ENCODE peak calls at places on chromosomes 1 and 21, in six cellular contexts. A is pancreas, C is IMR-90, V is small intestine, I is left ventricle myocardium inferior, Z is A673. P is an unnamed sample.

GRCh38 chr1:11765661-11766428 is 3.9 kb downstream of the C1orf167 start:
- DNase-seq in V (no peak), Z (no peak), C (no peak), A (no peak), I (no peak), P (no peak)

GRCh38 chr1:155961937-155962336 is 16.4 kb downstream of the ARHGEF2 start:
- DNase-seq in C (peak; percentile 97), V (no peak), I (peak; percentile 65), Z (peak; percentile 70), A (no peak), P (peak; percentile 66)

GRCh38 chr1:193417420-193417819 is 231.0 kb upstream of the B3GALT2 start:
- DNase-seq in I (no peak), A (no peak), V (no peak), C (peak; percentile 27), Z (no peak), P (no peak)

GRCh38 chr1:160853756-160854155 is 8.9 kb downstream of the CD244 start:
- DNase-seq in Z (no peak), I (no peak), A (no peak), C (no peak), V (no peak), P (no peak)

GRCh38 chr21:42190492-42190875 is 28.5 kb upstream of the ABCG1 start:
- DNase-seq in C (no peak), V (no peak), Z (no peak), A (no peak), I (no peak), P (no peak)

GRCh38 chr1:106619080-106619826 is 437.2 kb upstream of the PRMT6 start:
- DNase-seq in V (no peak), A (no peak), C (no peak), Z (no peak), I (no peak), P (no peak)

GRCh38 chr21:29641001-29641634 is 298.7 kb downstream of the GRIK1 start:
- DNase-seq in A (no peak), I (no peak), Z (no peak), V (no peak), C (no peak), P (no peak)

GRCh38 chr1:42146127-42146915 is 6.9 kb upstream of the GUCA2B start:
- DNase-seq in Z (no peak), A (no peak), I (no peak), C (no peak), V (no peak), P (no peak)

GRCh38 chr1:82445827-82446226 is 645.1 kb downstream of the ADGRL2 start:
- DNase-seq in C (no peak), Z (no peak), A (no peak), V (no peak), I (no peak), P (no peak)

GRCh38 chr1:20787100-20787774 is at the start of gene HP1BP3:
- DNase-seq in Z (peak; percentile 85), C (peak; percentile 62), V (peak; percentile 63), A (peak; percentile 79), I (peak; percentile 85), P (peak; percentile 90)

GRCh38 chr1:65417729-65418128 is 2.7 kb upstream of the LEPR start:
- DNase-seq in A (no peak), Z (no peak), C (no peak), V (no peak), I (no peak), P (no peak)

GRCh38 chr1:247111636-247112478 is 7.7 kb upstream of the ZNF669 start:
- DNase-seq in I (peak; percentile 81), V (peak; percentile 20), C (peak; percentile 47), Z (no peak), A (peak; percentile 50), P (no peak)

GRCh38 chr1:27521336-27522147 is 31.6 kb upstream of the WASF2 start:
- DNase-seq in V (no peak), C (no peak), Z (no peak), A (no peak), I (peak; percentile 63), P (no peak)

GRCh38 chr21:31500071-31500470 is 156.0 kb upstream of the TIAM1 start:
- DNase-seq in C (no peak), I (peak; percentile 26), A (no peak), Z (no peak), V (no peak), P (no peak)

GRCh38 chr1:151289991-151290708 is 8.1 kb downstream of the ZNF687 start:
- DNase-seq in C (no peak), A (no peak), V (no peak), I (no peak), Z (no peak), P (no peak)

GRCh38 chr1:151290709-151291303 is 8.7 kb downstream of the ZNF687 start:
- DNase-seq in C (no peak), I (no peak), V (no peak), A (no peak), Z (no peak), P (no peak)

GRCh38 chr1:151287767-151288500 is 5.8 kb downstream of the ZNF687 start:
- DNase-seq in I (no peak), V (no peak), C (no peak), Z (no peak), A (no peak), P (no peak)

GRCh38 chr1:151288502-151288901 is 6.4 kb downstream of the ZNF687 start:
- DNase-seq in V (no peak), C (no peak), A (no peak), I (no peak), Z (no peak), P (no peak)

GRCh38 chr1:151289080-151289935 is 7.2 kb downstream of the ZNF687 start:
- DNase-seq in Z (no peak), I (no peak), C (no peak), V (no peak), A (no peak), P (no peak)
- H3K36me3 ChIP-seq in Z (peaks cover 69% of the 10 kb centered on the region), I (peaks cover 82% of the 10 kb centered on the region), C (peaks cover 82% of the 10 kb centered on the region), V (peaks cover 40% of the 10 kb centered on the region), A (peaks cover 42% of the 10 kb centered on the region), P (peaks cover 24% of the 10 kb centered on the region)

DNA sequence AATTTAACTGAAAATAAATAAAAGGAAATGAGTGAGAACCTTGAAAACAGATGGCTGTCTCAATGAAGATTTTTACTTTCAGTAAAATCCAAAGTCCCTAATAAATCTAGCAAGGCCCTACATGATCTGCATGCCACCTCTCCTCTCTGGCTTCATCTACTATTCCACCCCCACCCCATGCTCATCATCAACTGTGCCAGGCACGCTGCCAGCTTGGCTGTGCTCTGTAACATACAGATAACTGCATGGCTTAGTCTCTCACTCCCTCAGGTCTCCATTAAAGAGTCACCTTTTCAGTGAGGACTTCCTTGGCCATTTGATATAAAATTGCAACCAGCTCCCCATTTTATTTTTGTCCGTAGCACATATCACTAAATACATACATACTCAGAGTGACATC is 26.7 kb downstream of the RGSL1 start:
- DNase-seq in C (no peak), I (peak; percentile 32), V (no peak), Z (no peak), A (no peak), P (no peak)
- H3K27ac ChIP-seq in C (no peak overlapping the region), I (no peak overlapping the region), V (no peak overlapping the region), Z (no peak overlapping the region), A (no peak overlapping the region), P (no peak overlapping the region)

DNA sequence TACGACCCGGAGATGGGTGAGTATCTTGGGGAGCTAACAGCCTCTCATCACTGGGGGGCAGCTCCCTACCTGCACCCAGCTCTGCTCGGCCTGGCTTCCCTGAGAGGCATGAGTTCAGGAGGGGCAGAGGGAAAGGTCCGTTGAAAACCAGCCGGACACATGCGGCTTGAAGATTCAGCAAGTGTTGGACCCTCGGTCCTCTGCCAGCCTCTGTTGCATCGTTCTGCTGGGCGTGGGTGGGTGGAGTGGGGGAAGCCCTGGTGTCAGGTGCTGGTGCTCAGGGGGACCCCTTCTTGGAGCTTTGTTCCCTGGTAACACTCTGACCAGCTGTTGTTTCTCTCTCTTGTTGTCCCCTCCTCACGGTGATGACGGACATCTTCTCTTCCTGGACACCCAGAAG is 20.9 kb downstream of the PSEN2 start:
- DNase-seq in Z (no peak), A (no peak), C (no peak), I (no peak), V (no peak), P (no peak)
- H3K36me3 ChIP-seq in Z (no peaks in the 10 kb centered on the region), A (peaks cover 45% of the 10 kb centered on the region), C (peaks cover 15% of the 10 kb centered on the region), I (peaks cover 84% of the 10 kb centered on the region), V (peaks cover 4% of the 10 kb centered on the region), P (no peaks in the 10 kb centered on the region)

DNA sequence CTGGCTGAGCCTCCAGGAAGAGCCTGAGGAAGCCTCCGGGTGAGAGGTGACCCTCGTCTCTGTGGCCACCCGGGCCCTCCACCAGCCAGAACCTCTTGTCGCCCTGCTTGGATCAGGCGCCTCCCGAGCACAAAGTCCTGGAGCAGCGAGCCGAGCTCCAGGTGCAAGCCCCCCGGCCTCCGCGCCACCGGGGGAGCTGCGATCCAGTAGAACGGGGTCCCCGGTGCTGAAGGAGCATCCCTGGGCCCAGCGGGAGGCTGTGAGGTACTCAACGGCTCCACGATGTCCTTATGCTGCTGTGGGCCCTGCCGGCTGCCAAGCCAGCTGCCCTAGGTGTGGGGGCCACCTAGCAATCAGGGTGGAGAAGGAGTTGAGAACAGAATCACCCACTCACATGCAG is 102.8 kb downstream of the PRDM16 start:
- DNase-seq in I (no peak), A (no peak), C (no peak), V (no peak), Z (no peak), P (no peak)
- H3K27ac ChIP-seq in I (peak overlapping the region; percentile 96), A (peak overlapping the region; percentile 96), C (no peak overlapping the region), V (no peak overlapping the region), Z (no peak overlapping the region), P (no peak overlapping the region)

GRCh38 chr1:183586897-183587296 is 3.4 kb downstream of the NCF2 start:
- DNase-seq in A (no peak), C (no peak), V (no peak), Z (no peak), I (no peak), P (no peak)
- H3K36me3 ChIP-seq in A (no peaks in the 10 kb centered on the region), C (no peaks in the 10 kb centered on the region), V (no peaks in the 10 kb centered on the region), Z (no peaks in the 10 kb centered on the region), I (no peaks in the 10 kb centered on the region), P (no peaks in the 10 kb centered on the region)

DNA sequence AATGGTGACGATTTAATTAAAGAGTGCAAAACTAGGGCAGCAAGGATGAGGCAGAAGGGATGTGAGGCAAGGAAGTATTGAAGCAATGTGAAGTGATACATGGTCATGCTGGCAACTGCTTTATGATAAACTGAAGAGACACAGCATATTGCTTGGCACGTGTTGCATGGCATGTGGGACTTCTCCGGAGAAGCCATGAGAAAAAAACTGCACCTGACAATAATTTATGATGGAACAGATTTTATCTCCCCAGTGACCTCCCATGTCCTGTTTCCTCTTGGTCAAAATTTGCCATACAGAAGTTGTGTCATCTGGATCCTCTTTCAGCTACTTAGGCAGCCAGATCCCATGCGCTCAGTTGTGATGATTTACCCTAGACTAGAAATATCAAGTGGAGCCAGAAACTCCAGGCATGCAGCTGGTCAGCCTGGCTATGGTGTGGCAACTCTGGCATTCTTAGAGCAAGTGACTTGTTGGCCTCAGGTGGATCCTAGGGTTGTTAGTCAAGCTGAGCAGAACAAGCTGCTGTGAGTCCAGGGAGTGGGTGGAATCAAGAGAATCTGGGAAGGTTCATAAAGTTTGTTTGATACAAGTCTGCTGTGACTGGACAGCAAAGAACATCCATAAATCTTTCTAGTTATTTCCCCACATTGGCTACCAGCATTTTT is 611.4 kb upstream of the USP24 start:
- DNase-seq in Z (no peak), V (no peak), A (no peak), I (no peak), C (peak; percentile 24), P (no peak)
- H3K27ac ChIP-seq in Z (no peak overlapping the region), V (no peak overlapping the region), A (no peak overlapping the region), I (no peak overlapping the region), C (peak overlapping the region; percentile 94), P (no peak overlapping the region)

GRCh38 chr1:45656573-45657226 is 29.6 kb downstream of the GPBP1L1 start:
- DNase-seq in C (no peak), Z (no peak), I (no peak), A (no peak), V (no peak), P (no peak)
- H3K36me3 ChIP-seq in C (peaks cover 49% of the 10 kb centered on the region), Z (peaks cover 88% of the 10 kb centered on the region), I (peaks cover 88% of the 10 kb centered on the region), A (peaks cover 4% of the 10 kb centered on the region), V (peaks cover 28% of the 10 kb centered on the region), P (peaks cover 73% of the 10 kb centered on the region)

GRCh38 chr1:9985001-9985400 is 12.0 kb upstream of the RBP7 start:
- DNase-seq in I (no peak), C (peak; percentile 64), A (no peak), Z (no peak), V (no peak), P (no peak)
- H3K27ac ChIP-seq in I (peak overlapping the region; percentile 75), C (peak overlapping the region; percentile 57), A (no peak overlapping the region), Z (no peak overlapping the region), V (no peak overlapping the region), P (no peak overlapping the region)

P was measured in Karpas-422.